ENCODE peak calls at places on chromosome 11, in seven cellular contexts. One of them, this sample, is unnamed.

GRCh38 chr11:86060544-86060943 is 8.3 kb downstream of the PICALM start:
- DNase-seq in left kidney: no peak
- DNase-seq in fibroblast of pulmonary artery: no peak
- DNase-seq in Right ventricle myocardium superior: no peak
- DNase-seq in dorsolateral prefrontal cortex: no peak
- DNase-seq in LoVo: no peak
- DNase-seq in skeletal muscle cell: no peak
- DNase-seq in this sample: no peak

GRCh38 chr11:117597083-117597482 is 199.9 kb downstream of the DSCAML1 start:
- DNase-seq in LoVo: peak; percentile 37
- DNase-seq in Right ventricle myocardium superior: no peak
- DNase-seq in left kidney: peak; percentile 93
- DNase-seq in dorsolateral prefrontal cortex: no peak
- DNase-seq in fibroblast of pulmonary artery: peak; percentile 47
- DNase-seq in skeletal muscle cell: no peak
- DNase-seq in this sample: peak; percentile 38

GRCh38 chr11:67280341-67280790 is 8.7 kb upstream of the ANKRD13D start:
- DNase-seq in left kidney: no peak
- DNase-seq in fibroblast of pulmonary artery: no peak
- DNase-seq in LoVo: no peak
- DNase-seq in skeletal muscle cell: no peak
- DNase-seq in dorsolateral prefrontal cortex: no peak
- DNase-seq in Right ventricle myocardium superior: peak; percentile 36
- DNase-seq in this sample: no peak

GRCh38 chr11:12284321-12285050 is 92.9 kb upstream of the PARVA start:
- DNase-seq in Right ventricle myocardium superior: no peak
- DNase-seq in fibroblast of pulmonary artery: peak; percentile 53
- DNase-seq in skeletal muscle cell: no peak
- DNase-seq in left kidney: no peak
- DNase-seq in dorsolateral prefrontal cortex: no peak
- DNase-seq in LoVo: no peak
- DNase-seq in this sample: peak; percentile 82

GRCh38 chr11:102878595-102878994 is 3.8 kb upstream of the MMP12 start:
- DNase-seq in Right ventricle myocardium superior: no peak
- DNase-seq in dorsolateral prefrontal cortex: no peak
- DNase-seq in fibroblast of pulmonary artery: no peak
- DNase-seq in LoVo: no peak
- DNase-seq in left kidney: no peak
- DNase-seq in skeletal muscle cell: no peak
- DNase-seq in this sample: no peak

GRCh38 chr11:73818838-73819237 is 31.2 kb downstream of the MRPL48 start:
- DNase-seq in dorsolateral prefrontal cortex: no peak
- DNase-seq in left kidney: no peak
- DNase-seq in LoVo: no peak
- DNase-seq in fibroblast of pulmonary artery: peak; percentile 35
- DNase-seq in Right ventricle myocardium superior: no peak
- DNase-seq in skeletal muscle cell: no peak
- DNase-seq in this sample: peak; percentile 11

GRCh38 chr11:120985718-120986569 is 38.0 kb upstream of the TBCEL start:
- DNase-seq in LoVo: peak; percentile 66
- DNase-seq in Right ventricle myocardium superior: peak; percentile 61
- DNase-seq in skeletal muscle cell: peak; percentile 12
- DNase-seq in left kidney: peak; percentile 88
- DNase-seq in dorsolateral prefrontal cortex: peak; percentile 46
- DNase-seq in fibroblast of pulmonary artery: peak; percentile 48
- DNase-seq in this sample: peak; percentile 18

GRCh38 chr11:76005746-76006145 is 190.7 kb downstream of the UVRAG start:
- DNase-seq in dorsolateral prefrontal cortex: no peak
- DNase-seq in fibroblast of pulmonary artery: peak; percentile 16
- DNase-seq in Right ventricle myocardium superior: no peak
- DNase-seq in LoVo: no peak
- DNase-seq in skeletal muscle cell: no peak
- DNase-seq in left kidney: no peak
- DNase-seq in this sample: peak; percentile 20

GRCh38 chr11:35487532-35488078 is 37.8 kb downstream of the PAMR1 start:
- DNase-seq in fibroblast of pulmonary artery: peak; percentile 79
- DNase-seq in left kidney: peak; percentile 82
- DNase-seq in Right ventricle myocardium superior: no peak
- DNase-seq in dorsolateral prefrontal cortex: no peak
- DNase-seq in LoVo: no peak
- DNase-seq in skeletal muscle cell: no peak
- DNase-seq in this sample: peak; percentile 80

GRCh38 chr11:110478410-110478809 is 48.7 kb downstream of the FDX1 start:
- DNase-seq in fibroblast of pulmonary artery: no peak
- DNase-seq in skeletal muscle cell: no peak
- DNase-seq in left kidney: peak; percentile 54
- DNase-seq in dorsolateral prefrontal cortex: no peak
- DNase-seq in Right ventricle myocardium superior: no peak
- DNase-seq in LoVo: no peak
- DNase-seq in this sample: no peak

GRCh38 chr11:119110439-119110838 is 3.3 kb downstream of the C2CD2L start:
- DNase-seq in skeletal muscle cell: no peak
- DNase-seq in Right ventricle myocardium superior: no peak
- DNase-seq in dorsolateral prefrontal cortex: no peak
- DNase-seq in left kidney: no peak
- DNase-seq in LoVo: no peak
- DNase-seq in fibroblast of pulmonary artery: no peak
- DNase-seq in this sample: no peak

This sample was measured in fibroblast of mammary gland.